ENCODE peak calls at places on chromosomes 11 and 22, in eight cellular contexts. W is fibroblast of mammary gland; S is CD8-positive, alpha-beta T cell; F is left ventricle myocardium inferior; D is OCI-LY7; V is AG09309; J is GM23338; X is Panc1. U is an unnamed sample.

GRCh38 chr11:100961633-100962032 is 168.0 kb downstream of the PGR start:
- DNase-seq in V (no peak), J (no peak), S (no peak), F (no peak), W (peak), X (no peak), D (no peak), U (no peak)

GRCh38 chr11:75320643-75321042 is 30.8 kb downstream of the ARRB1 start:
- DNase-seq in S (no peak), X (no peak), J (no peak), F (no peak), W (no peak), D (no peak), V (no peak), U (no peak)

GRCh38 chr11:93870616-93871015 is 20.2 kb upstream of the VSTM5 start:
- DNase-seq in S (no peak), X (no peak), V (no peak), J (no peak), W (no peak), F (no peak), D (no peak), U (no peak)

GRCh38 chr22:30763815-30764686 is 69.4 kb downstream of the OSBP2 start:
- DNase-seq in W (peak), D (peak), J (peak), V (peak), S (peak), X (no peak), F (no peak), U (peak)

GRCh38 chr11:99934008-99934407 is 753.1 kb upstream of the ARHGAP42 start:
- DNase-seq in V (no peak), F (no peak), J (no peak), X (no peak), S (no peak), W (peak), D (no peak), U (no peak)

GRCh38 chr11:57288771-57289579 is 35.8 kb downstream of the TNKS1BP1 start:
- DNase-seq in D (no peak), X (no peak), W (peak), F (no peak), J (peak), S (no peak), V (peak), U (no peak)

GRCh38 chr11:93073508-93074280 is 104.2 kb downstream of the MTNR1B start:
- DNase-seq in D (no peak), X (no peak), F (no peak), J (peak), S (no peak), W (no peak), V (no peak), U (no peak)

GRCh38 chr11:507727-508515 is 879 bp upstream of the RNH1 start:
- DNase-seq in S (no peak), D (no peak), W (no peak), X (no peak), V (no peak), J (peak), F (no peak), U (no peak)

GRCh38 chr22:42688241-42688913 is 32.3 kb downstream of the A4GALT start:
- DNase-seq in W (peak), X (no peak), J (peak), S (no peak), F (peak), V (peak), D (no peak), U (peak)

GRCh38 chr11:8794677-8795103 is 112.1 kb downstream of the RPL27A start:
- DNase-seq in W (no peak), V (no peak), D (no peak), F (no peak), J (peak), X (no peak), S (no peak), U (no peak)

GRCh38 chr11:109112748-109113378 is 309.1 kb upstream of the C11orf87 start:
- DNase-seq in J (no peak), D (no peak), V (no peak), X (no peak), S (no peak), F (no peak), W (no peak), U (no peak)

GRCh38 chr11:96798445-96798844 is 408.6 kb downstream of the JRKL start:
- DNase-seq in V (no peak), J (no peak), F (no peak), S (no peak), D (no peak), X (no peak), W (no peak), U (no peak)

GRCh38 chr11:92453055-92453454 is 228.4 kb downstream of the FAT3 start:
- DNase-seq in X (no peak), S (no peak), J (no peak), V (peak), F (no peak), D (no peak), W (peak), U (no peak)

GRCh38 chr22:27625769-27626674 is 175.5 kb downstream of the MN1 start:
- DNase-seq in S (no peak), D (no peak), W (peak), V (no peak), F (no peak), X (no peak), J (no peak), U (no peak)

GRCh38 chr11:125404811-125405481 is 91.1 kb downstream of the FEZ1 start:
- DNase-seq in D (peak), S (peak), J (peak), X (peak), V (no peak), W (peak), F (peak), U (no peak)
- H3K4me3 ChIP-seq in D (no peak), S (no peak), J (no peak), X (no peak), V (no peak), W (no peak), F (peak), U (no peak)

GRCh38 chr11:131499199-131499598 is 128.8 kb downstream of the NTM start:
- DNase-seq in W (no peak), D (no peak), V (no peak), F (no peak), J (no peak), X (no peak), S (no peak), U (no peak)

GRCh38 chr11:131506376-131506775 is 136.0 kb downstream of the NTM start:
- DNase-seq in X (no peak), F (no peak), D (no peak), J (no peak), V (no peak), S (no peak), W (no peak), U (no peak)

GRCh38 chr11:131503017-131503416 is 132.6 kb downstream of the NTM start:
- DNase-seq in S (no peak), F (no peak), X (no peak), W (no peak), J (no peak), D (no peak), V (no peak), U (no peak)

GRCh38 chr11:131498631-131499053 is 128.2 kb downstream of the NTM start:
- DNase-seq in X (no peak), J (peak), S (no peak), W (no peak), F (no peak), D (no peak), V (no peak), U (no peak)

DNA sequence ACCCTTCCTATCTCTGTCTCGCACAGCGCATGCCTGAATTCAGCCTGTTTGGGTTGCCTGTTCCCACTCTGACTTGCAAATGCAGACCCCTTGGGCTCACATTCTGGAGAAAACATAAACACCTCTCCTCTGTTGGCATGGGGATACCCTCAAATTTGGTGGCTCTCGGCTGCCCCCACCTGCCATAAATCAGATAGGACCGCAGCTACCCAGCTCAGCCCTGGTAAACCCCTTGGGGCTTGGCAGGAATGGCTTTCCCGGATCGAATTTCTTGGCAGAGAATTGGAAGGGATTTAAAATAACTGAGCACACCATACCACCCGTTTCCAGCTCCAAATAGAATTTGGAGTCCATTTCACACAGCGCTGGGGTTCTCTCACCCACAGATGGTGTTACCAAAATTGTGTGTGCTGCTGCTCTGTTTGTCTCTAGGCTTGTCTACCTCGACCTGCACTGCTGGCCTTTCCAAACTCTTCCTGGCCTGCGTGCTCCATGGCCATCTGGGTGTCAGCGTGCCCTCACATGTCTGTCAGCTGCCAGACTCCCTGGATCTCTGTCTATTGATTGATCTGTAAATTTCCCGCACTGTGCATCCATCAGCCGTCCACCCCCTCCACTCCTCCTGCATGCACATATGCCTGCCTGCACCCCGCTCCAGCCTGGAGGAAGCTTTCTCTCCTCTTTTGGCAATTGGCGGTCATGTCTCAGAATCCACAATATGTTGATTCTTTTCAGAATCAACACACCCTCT is 134.0 kb downstream of the NTM start:
- DNase-seq in W (no peak), J (peak), V (no peak), X (no peak), D (peak), F (no peak), S (no peak), U (no peak)
- TF ChIP-seq CTCF in W (no peak), J (peak), V (no peak), X (no peak), D (peak), F (peak), S (no peak), U (peak)

GRCh38 chr11:114354076-114354475 is 46.2 kb downstream of the C11orf71 start:
- DNase-seq in V (peak), D (no peak), W (peak), S (no peak), F (no peak), X (no peak), J (no peak), U (peak)
- H3K4me3 ChIP-seq in V (no peak), D (no peak), W (no peak), S (no peak), F (no peak), X (no peak), J (no peak), U (no peak)

GRCh38 chr22:36918730-36919129 is 5.3 kb downstream of the CSF2RB start:
- DNase-seq in X (no peak), D (no peak), S (no peak), J (no peak), W (no peak), F (no peak), V (no peak), U (no peak)
- TF ChIP-seq CTCF in X (no peak), D (peak), S (no peak), J (peak), W (no peak), F (no peak), V (no peak), U (no peak)

GRCh38 chr22:45997077-45997774 is 20.3 kb upstream of the WNT7B start:
- DNase-seq in J (peak), X (no peak), S (no peak), W (peak), D (peak), V (peak), F (peak), U (peak)
- H3K4me3 ChIP-seq in J (no peak), X (no peak), S (no peak), W (peak), D (no peak), V (peak), F (peak), U (no peak)

DNA sequence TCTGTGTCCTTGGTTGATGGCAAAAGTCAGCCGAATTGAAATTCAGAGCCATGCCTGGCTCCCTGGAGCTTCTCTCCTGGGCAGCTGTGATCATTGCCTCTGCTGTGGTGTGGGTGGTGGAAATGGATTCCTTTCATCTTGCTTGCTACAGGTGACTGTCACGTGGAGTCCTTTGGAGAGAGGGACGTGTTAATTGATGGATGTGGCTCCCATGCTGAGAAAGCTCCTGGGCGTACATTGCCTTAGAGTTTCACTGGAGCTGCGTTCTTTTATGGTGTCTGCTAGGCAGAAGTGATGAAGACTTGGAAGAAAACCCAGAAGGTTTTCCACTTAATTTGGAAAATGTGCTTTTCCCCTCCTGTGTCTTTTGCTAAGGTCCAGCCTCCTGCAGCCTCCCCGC is 41.9 kb upstream of the PPP6R3 start:
- DNase-seq in W (no peak), S (no peak), F (no peak), J (no peak), V (no peak), X (no peak), D (no peak), U (no peak)
- TF ChIP-seq CTCF in W (no peak), S (no peak), F (no peak), J (no peak), V (no peak), X (no peak), D (no peak), U (no peak)

U was measured in HFF-Myc.